ENCODE peak calls at places on chromosomes 2 and 18, in ten cellular contexts. Q, Z, B, J, M, F, E, U, K and X are unnamed samples.

GRCh38 chr2:127208313-127208712 is 11.8 kb downstream of the CYP27C1 start:
- DNase-seq in Q (no peak), Z (no peak), B (peak; percentile 70), J (no peak), M (no peak), F (no peak), E (no peak), U (no peak), K (no peak), X (peak; percentile 95)

GRCh38 chr18:32974421-32975165 is 201.8 kb upstream of the KLHL14 start:
- DNase-seq in Q (no peak), Z (no peak), B (no peak), J (no peak), M (no peak), F (no peak), E (no peak), U (no peak), K (no peak), X (no peak)

GRCh38 chr18:49007663-49008062 is 56.9 kb upstream of the SMAD7 start:
- DNase-seq in Q (no peak), Z (no peak), B (no peak), J (no peak), M (no peak), F (no peak), E (no peak), U (no peak), K (no peak), X (no peak)

GRCh38 chr2:207828361-207829057 is 58.8 kb upstream of the FZD5 start:
- DNase-seq in Q (no peak), Z (peak; percentile 67), B (peak; percentile 23), J (peak; percentile 44), M (peak; percentile 38), F (no peak), E (no peak), U (no peak), K (no peak), X (no peak)

GRCh38 chr2:26033270-26033768 is 565 bp upstream of the RAB10 start:
- DNase-seq in Q (no peak), Z (peak; percentile 88), B (no peak), J (peak; percentile 70), M (no peak), F (peak; percentile 86), E (peak; percentile 87), U (peak; percentile 68), K (peak; percentile 89), X (peak; percentile 94)

GRCh38 chr2:241063587-241063986 is 38.5 kb downstream of the MTERF4 start:
- DNase-seq in Q (no peak), Z (peak; percentile 16), B (no peak), J (no peak), M (no peak), F (peak; percentile 40), E (no peak), U (no peak), K (no peak), X (no peak)

GRCh38 chr2:235949567-235950472 is 218.4 kb downstream of the GBX2 start:
- DNase-seq in Q (no peak), Z (no peak), B (no peak), J (no peak), M (no peak), F (no peak), E (no peak), U (no peak), K (no peak), X (no peak)

GRCh38 chr2:117359266-117359970 is 455.1 kb upstream of the DDX18 start:
- DNase-seq in Q (no peak), Z (no peak), B (no peak), J (no peak), M (no peak), F (no peak), E (no peak), U (no peak), K (no peak), X (no peak)

GRCh38 chr2:144607899-144608477 is 88.1 kb upstream of the ZEB2 start:
- DNase-seq in Q (peak; percentile 80), Z (peak; percentile 24), B (no peak), J (no peak), M (peak; percentile 76), F (no peak), E (no peak), U (no peak), K (no peak), X (no peak)

GRCh38 chr18:48786621-48787522 is 163.9 kb downstream of the SMAD7 start:
- DNase-seq in Q (peak; percentile 46), Z (no peak), B (no peak), J (no peak), M (no peak), F (no peak), E (no peak), U (no peak), K (no peak), X (no peak)

GRCh38 chr2:178193823-178194599 is at the start of gene OSBPL6:
- DNase-seq in Q (peak; percentile 85), Z (peak; percentile 73), B (peak; percentile 93), J (peak; percentile 86), M (peak; percentile 68), F (peak; percentile 75), E (peak; percentile 64), U (peak; percentile 30), K (peak; percentile 83), X (peak; percentile 67)

GRCh38 chr2:20414806-20415205 is 32.1 kb upstream of the RHOB start:
- DNase-seq in Q (peak; percentile 9), Z (no peak), B (no peak), J (no peak), M (no peak), F (peak; percentile 40), E (no peak), U (no peak), K (no peak), X (no peak)

GRCh38 chr2:28606986-28607441 is 111.2 kb downstream of the PLB1 start:
- DNase-seq in Q (peak; percentile 56), Z (no peak), B (peak; percentile 72), J (no peak), M (no peak), F (no peak), E (peak; percentile 31), U (no peak), K (no peak), X (no peak)

GRCh38 chr2:48768669-48769068 is 13.1 kb upstream of the LHCGR start:
- DNase-seq in Q (no peak), Z (no peak), B (no peak), J (no peak), M (peak; percentile 78), F (no peak), E (peak; percentile 58), U (no peak), K (no peak), X (peak; percentile 68)

GRCh38 chr2:233446121-233446520 is 91.8 kb downstream of the DGKD start:
- DNase-seq in Q (no peak), Z (no peak), B (no peak), J (no peak), M (no peak), F (no peak), E (no peak), U (no peak), K (no peak), X (no peak)